ENCODE peak calls at places on chromosome 15, in nine cellular contexts. M is SK-N-SH, Z is sigmoid colon, W is K562, V is suprapubic skin, T is esophagus muscularis mucosa, F is upper lobe of left lung, E is transverse colon, S is HepG2. P is an unnamed sample.
A peak's percentile ranks its signal among the peaks of the same experiment; 100 is the strongest.

GRCh38 chr15:60208708-60209107 is 189.1 kb downstream of the ANXA2 start:
- DNase-seq in M (no peak), Z (no peak), W (no peak), V (no peak), T (no peak), F (no peak), E (no peak), S (no peak), P (no peak)

GRCh38 chr15:58489289-58489688 is 57.5 kb downstream of the LIPC start:
- DNase-seq in M (no peak), Z (no peak), W (no peak), V (no peak), T (no peak), F (no peak), E (no peak), S (no peak), P (no peak)

GRCh38 chr15:31298707-31299172 is 27.9 kb upstream of the KLF13 start:
- DNase-seq in M (no peak), Z (peak; percentile 39), W (peak; percentile 40), V (peak; percentile 75), T (peak; percentile 26), F (peak; percentile 54), E (no peak), S (no peak), P (peak; percentile 17)

GRCh38 chr15:71730277-71731144 is 79.8 kb upstream of the NR2E3 start:
- DNase-seq in M (peak; percentile 71), Z (no peak), W (peak; percentile 62), V (no peak), T (no peak), F (no peak), E (peak; percentile 44), S (peak; percentile 50), P (peak; percentile 49)

GRCh38 chr15:96585634-96586386 is 255.3 kb downstream of the NR2F2 start:
- DNase-seq in M (peak; percentile 40), Z (no peak), W (peak; percentile 21), V (no peak), T (no peak), F (no peak), E (no peak), S (no peak), P (no peak)

GRCh38 chr15:73697033-73697467 is 12.9 kb downstream of the CD276 start:
- DNase-seq in M (peak; percentile 84), Z (peak; percentile 93), W (peak; percentile 37), V (peak; percentile 88), T (peak; percentile 96), F (peak; percentile 61), E (peak; percentile 72), S (no peak), P (peak; percentile 78)

GRCh38 chr15:48965972-48966371 is 2.3 kb upstream of the SHC4 start:
- DNase-seq in M (no peak), Z (no peak), W (peak; percentile 52), V (no peak), T (no peak), F (no peak), E (no peak), S (no peak), P (no peak)

GRCh38 chr15:78808550-78808949 is 2.7 kb downstream of the ADAMTS7 start:
- DNase-seq in M (peak; percentile 60), Z (no peak), W (peak; percentile 52), V (no peak), T (no peak), F (no peak), E (no peak), S (peak; percentile 39), P (no peak)

GRCh38 chr15:82624008-82624407 is 23.2 kb downstream of the CPEB1 start:
- DNase-seq in M (no peak), Z (no peak), W (no peak), V (no peak), T (no peak), F (no peak), E (no peak), S (no peak), P (no peak)

GRCh38 chr15:45431502-45431901 is 53.2 kb upstream of the GATM start:
- DNase-seq in M (no peak), Z (no peak), W (no peak), V (no peak), T (no peak), F (no peak), E (peak; percentile 78), S (no peak), P (no peak)

GRCh38 chr15:29784413-29784812 is 37.9 kb downstream of the TJP1 start:
- DNase-seq in M (no peak), Z (no peak), W (no peak), V (no peak), T (no peak), F (no peak), E (no peak), S (no peak), P (no peak)

GRCh38 chr15:63052961-63053698 is 10.6 kb downstream of the TPM1 start:
- DNase-seq in M (peak; percentile 44), Z (peak; percentile 87), W (no peak), V (peak; percentile 84), T (no peak), F (no peak), E (peak; percentile 42), S (peak; percentile 84), P (peak; percentile 42)

DNA sequence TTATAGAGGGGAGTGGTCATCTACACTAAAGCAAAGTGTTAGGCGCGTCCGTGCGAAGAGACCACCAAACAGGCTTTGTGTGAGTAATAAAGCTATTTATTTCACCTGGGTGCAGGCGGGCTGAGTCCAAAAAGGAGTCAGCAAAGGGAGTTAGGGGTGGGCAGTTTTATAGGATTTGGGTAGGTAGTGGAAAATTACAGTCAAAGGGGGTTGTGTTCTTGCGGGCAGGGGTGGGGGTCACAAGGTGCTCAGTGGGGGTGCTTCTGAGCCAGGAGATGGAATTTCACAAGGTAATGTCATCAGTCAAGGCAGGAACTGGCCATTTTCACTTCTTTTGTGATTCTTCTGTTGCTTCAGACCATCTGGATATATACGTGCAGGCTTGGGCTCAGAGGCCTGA is 47.1 kb downstream of the OIP5 start:
- DNase-seq in M (no peak), Z (no peak), W (no peak), V (no peak), T (no peak), F (no peak), E (no peak), S (no peak), P (no peak)
- TF ChIP-seq POLR2AphosphoS5 in M (no peak), Z (no peak), W (no peak), V (no peak), T (no peak), F (no peak), E (no peak), S (no peak), P (no peak)

GRCh38 chr15:99452728-99453643 is 112.8 kb upstream of the MEF2A start:
- DNase-seq in M (peak; percentile 26), Z (peak; percentile 91), W (no peak), V (no peak), T (peak; percentile 97), F (peak; percentile 80), E (peak; percentile 67), S (peak; percentile 30), P (peak; percentile 83)
- H3K4me3 ChIP-seq in M (no peak overlapping the region), Z (no peak overlapping the region), W (no peak overlapping the region), V (no peak overlapping the region), T (peak overlapping the region; percentile 12), F (no peak overlapping the region), E (no peak overlapping the region), S (peak overlapping the region; percentile 64), P (peak overlapping the region; percentile 4)

GRCh38 chr15:25066708-25067107 is 111.9 kb downstream of the SNRPN start:
- DNase-seq in M (no peak), Z (peak; percentile 41), W (no peak), V (no peak), T (no peak), F (no peak), E (no peak), S (no peak), P (no peak)
- TF ChIP-seq EP300 in M (no peak), Z (no peak), W (no peak), V (no peak), T (no peak), F (no peak), E (no peak), S (no peak), P (no peak)

GRCh38 chr15:94032571-94032970 is 198.8 kb upstream of the MCTP2 start:
- DNase-seq in M (no peak), Z (no peak), W (no peak), V (no peak), T (no peak), F (no peak), E (no peak), S (no peak), P (no peak)

GRCh38 chr15:94028809-94029208 is 202.6 kb upstream of the MCTP2 start:
- DNase-seq in M (no peak), Z (no peak), W (no peak), V (no peak), T (no peak), F (no peak), E (no peak), S (no peak), P (no peak)

GRCh38 chr15:94029495-94029894 is 201.9 kb upstream of the MCTP2 start:
- DNase-seq in M (no peak), Z (no peak), W (no peak), V (no peak), T (no peak), F (no peak), E (no peak), S (no peak), P (no peak)

GRCh38 chr15:94033014-94033682 is 198.2 kb upstream of the MCTP2 start:
- DNase-seq in M (no peak), Z (no peak), W (no peak), V (no peak), T (no peak), F (no peak), E (no peak), S (no peak), P (no peak)

GRCh38 chr15:94031072-94031471 is 200.3 kb upstream of the MCTP2 start:
- DNase-seq in M (no peak), Z (no peak), W (no peak), V (no peak), T (no peak), F (no peak), E (no peak), S (no peak), P (no peak)
- TF ChIP-seq POLR2AphosphoS5 in M (no peak), Z (peak; percentile 91), W (no peak), V (no peak), T (no peak), F (no peak), E (peak; percentile 83), S (no peak), P (no peak)

DNA sequence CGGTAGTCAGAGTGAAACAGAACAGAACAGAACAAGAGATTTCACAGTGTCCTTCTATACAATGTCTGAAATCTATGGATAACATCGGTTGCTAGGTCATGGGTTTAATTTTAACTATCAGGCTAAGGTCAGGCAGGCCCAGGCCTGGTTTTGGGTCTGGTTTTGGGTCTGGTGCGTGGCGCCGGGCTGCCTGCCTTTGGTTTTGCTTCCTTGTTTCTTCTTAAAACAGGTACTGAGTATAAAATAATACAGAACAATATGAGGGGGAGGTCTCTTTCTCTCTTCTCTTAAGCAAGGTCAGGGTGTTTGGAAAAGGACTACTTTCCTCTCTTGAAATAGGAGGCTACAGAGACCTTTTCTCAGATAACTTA is 1.4 kb downstream of the AEN start:
- DNase-seq in M (no peak), Z (peak; percentile 13), W (no peak), V (no peak), T (no peak), F (no peak), E (no peak), S (no peak), P (no peak)
- H3K4me3 ChIP-seq in M (peak overlapping the region; percentile 93), Z (no peak overlapping the region), W (peak overlapping the region; percentile 68), V (peak overlapping the region; percentile 92), T (peak overlapping the region; percentile 84), F (peak overlapping the region; percentile 81), E (peak overlapping the region; percentile 95), S (peak overlapping the region; percentile 87), P (peak overlapping the region; percentile 80)